ENCODE peak calls at places on chromosomes 6 and 20, in ten cellular contexts. X is stimulated activated naive B cell treated with anti-CD40 and anti-IgM and Interleukin-4, amounts not matched to agents 10 μg/mL and 1 μg/mL and 100 μg/mL, for 72 hours; Y is activated T-cell treated with anti-CD3 and anti-CD28 coated beads, Interleukin-2, amount 50 U/mL, for 48 hours; N is COR-L47; Z is HTR-8/SVneo; H is NCI-H1417 treated with DMSO at 0.1 percent for 48 hours; V is posterior cingulate gyrus; F is kidney glomerular epithelial cell; U is MG63; A is lower leg skin. S is an unnamed sample.

GRCh38 chr20:20837574-20838021 is 125.2 kb upstream of the RALGAPA2 start:
- DNase-seq in X (peak), N (peak), F (peak), U (peak), Y (peak), A (peak), H (peak), Z (peak), V (peak), S (peak)

GRCh38 chr6:13868236-13868635 is 53.9 kb upstream of the MCUR1 start:
- DNase-seq in V (no peak), A (peak), H (no peak), F (no peak), N (no peak), Z (no peak), X (no peak), U (no peak), Y (no peak), S (no peak)

GRCh38 chr6:107488174-107488874 is 1.6 kb upstream of the SOBP start:
- DNase-seq in Z (no peak), N (no peak), Y (no peak), A (no peak), X (no peak), U (no peak), H (no peak), V (no peak), F (no peak), S (peak)

GRCh38 chr20:36784900-36785299 is 11.3 kb upstream of the DSN1 start:
- DNase-seq in A (no peak), H (no peak), X (no peak), Z (no peak), N (no peak), Y (no peak), U (no peak), V (peak), F (no peak), S (no peak)

GRCh38 chr20:9889270-9889981 is 50.5 kb upstream of the PAK5 start:
- DNase-seq in Z (no peak), U (no peak), A (no peak), N (no peak), Y (no peak), V (no peak), X (no peak), F (no peak), H (no peak), S (no peak)

GRCh38 chr6:7721654-7722053 is 4.2 kb upstream of the BMP6 start:
- DNase-seq in A (no peak), Y (no peak), N (no peak), X (no peak), Z (no peak), V (no peak), U (no peak), F (peak), H (peak), S (no peak)

GRCh38 chr20:30815577-30816181 is 441.8 kb upstream of the DEFB115 start:
- DNase-seq in Z (no peak), N (no peak), X (no peak), A (no peak), Y (no peak), F (no peak), U (no peak), H (no peak), V (peak), S (no peak)

GRCh38 chr6:160137989-160138835 is 16.6 kb downstream of the SLC22A1 start:
- DNase-seq in X (no peak), Y (peak), H (no peak), F (peak), A (peak), N (peak), Z (peak), U (peak), V (no peak), S (peak)

GRCh38 chr20:36854343-36855240 is 21.3 kb upstream of the TLDC2 start:
- DNase-seq in F (no peak), V (no peak), Y (no peak), N (no peak), Z (no peak), H (no peak), U (peak), A (peak), X (no peak), S (peak)

GRCh38 chr6:129686941-129687627 is 22.9 kb downstream of the ARHGAP18 start:
- DNase-seq in U (no peak), N (no peak), Z (no peak), Y (peak), F (no peak), H (no peak), V (no peak), A (no peak), X (no peak), S (no peak)

GRCh38 chr20:56393133-56393472 is 658 bp downstream of the CSTF1 start:
- DNase-seq in Z (no peak), X (no peak), A (no peak), H (no peak), Y (no peak), N (no peak), F (no peak), U (no peak), V (no peak), S (no peak)